ENCODE peak calls at places on chromosomes 4 and X, in four cellular contexts. One of them, this sample, is unnamed.
A peak's percentile ranks its signal among the peaks of the same experiment; 100 is the strongest.

GRCh38 chr4:98929341-98930267 is 671 bp upstream of the EIF4E start:
- DNase-seq in right atrium auricular region: peak; percentile 90
- DNase-seq in astrocyte: peak; percentile 98
- DNase-seq in CD8-positive, alpha-beta memory T cell: peak; percentile 32
- DNase-seq in this sample: no peak

GRCh38 chr4:85825937-85826678 is 351.2 kb downstream of the ARHGAP24 start:
- DNase-seq in right atrium auricular region: no peak
- DNase-seq in CD8-positive, alpha-beta memory T cell: no peak
- DNase-seq in astrocyte: peak; percentile 80
- DNase-seq in this sample: peak; percentile 71

GRCh38 chr4:17336524-17336941 is 175.4 kb downstream of the QDPR start:
- DNase-seq in right atrium auricular region: no peak
- DNase-seq in astrocyte: peak; percentile 68
- DNase-seq in CD8-positive, alpha-beta memory T cell: peak; percentile 79
- DNase-seq in this sample: no peak

GRCh38 chrX:22429704-22430103 is 157.0 kb downstream of the CBLL2 start:
- DNase-seq in CD8-positive, alpha-beta memory T cell: no peak
- DNase-seq in right atrium auricular region: no peak
- DNase-seq in astrocyte: no peak
- DNase-seq in this sample: no peak

GRCh38 chr4:185573651-185574199 is 38.4 kb upstream of the PDLIM3 start:
- DNase-seq in right atrium auricular region: no peak
- DNase-seq in CD8-positive, alpha-beta memory T cell: no peak
- DNase-seq in astrocyte: peak; percentile 80
- DNase-seq in this sample: peak; percentile 87

GRCh38 chr4:46648088-46648744 is 258.3 kb upstream of the GABRA2 start:
- DNase-seq in right atrium auricular region: no peak
- DNase-seq in CD8-positive, alpha-beta memory T cell: no peak
- DNase-seq in astrocyte: no peak
- DNase-seq in this sample: peak; percentile 89

GRCh38 chrX:44415639-44416386 is 72.3 kb upstream of the EFHC2 start:
- DNase-seq in astrocyte: no peak
- DNase-seq in right atrium auricular region: no peak
- DNase-seq in CD8-positive, alpha-beta memory T cell: no peak
- DNase-seq in this sample: no peak

GRCh38 chrX:86194758-86195157 is 46.5 kb downstream of the DACH2 start:
- DNase-seq in CD8-positive, alpha-beta memory T cell: no peak
- DNase-seq in astrocyte: no peak
- DNase-seq in right atrium auricular region: no peak
- DNase-seq in this sample: no peak

GRCh38 chrX:18598413-18598812 is 73.5 kb downstream of the RS1 start:
- DNase-seq in right atrium auricular region: no peak
- DNase-seq in astrocyte: peak; percentile 12
- DNase-seq in CD8-positive, alpha-beta memory T cell: no peak
- DNase-seq in this sample: no peak

GRCh38 chrX:24767557-24767956 is 73.8 kb downstream of the POLA1 start:
- DNase-seq in CD8-positive, alpha-beta memory T cell: no peak
- DNase-seq in right atrium auricular region: no peak
- DNase-seq in astrocyte: no peak
- DNase-seq in this sample: no peak

GRCh38 chrX:18151661-18152060 is 69.0 kb downstream of the BEND2 start:
- DNase-seq in astrocyte: no peak
- DNase-seq in right atrium auricular region: no peak
- DNase-seq in CD8-positive, alpha-beta memory T cell: no peak
- DNase-seq in this sample: no peak

GRCh38 chrX:6856471-6856870 is 291.0 kb upstream of the STS start:
- DNase-seq in right atrium auricular region: no peak
- DNase-seq in CD8-positive, alpha-beta memory T cell: no peak
- DNase-seq in astrocyte: no peak
- DNase-seq in this sample: no peak

GRCh38 chr4:61795998-61796397 is 595.9 kb downstream of the ADGRL3 start:
- DNase-seq in right atrium auricular region: no peak
- DNase-seq in CD8-positive, alpha-beta memory T cell: no peak
- DNase-seq in astrocyte: no peak
- DNase-seq in this sample: no peak

GRCh38 chr4:158850800-158851644 is 82.2 kb downstream of the FNIP2 start:
- DNase-seq in right atrium auricular region: no peak
- DNase-seq in astrocyte: peak; percentile 8
- DNase-seq in CD8-positive, alpha-beta memory T cell: no peak
- DNase-seq in this sample: no peak

GRCh38 chr4:123821861-123822260 is 425.3 kb downstream of the SPRY1 start:
- DNase-seq in astrocyte: peak; percentile 68
- DNase-seq in CD8-positive, alpha-beta memory T cell: no peak
- DNase-seq in right atrium auricular region: no peak
- DNase-seq in this sample: no peak

GRCh38 chrX:10579018-10579752 is 41.2 kb downstream of the MID1 start:
- DNase-seq in right atrium auricular region: no peak
- DNase-seq in CD8-positive, alpha-beta memory T cell: no peak
- DNase-seq in astrocyte: peak; percentile 80
- DNase-seq in this sample: no peak

GRCh38 chr4:174423257-174423944 is 98.9 kb downstream of the HPGD start:
- DNase-seq in right atrium auricular region: no peak
- DNase-seq in CD8-positive, alpha-beta memory T cell: no peak
- DNase-seq in astrocyte: peak; percentile 85
- DNase-seq in this sample: no peak

GRCh38 chr4:72302981-72303704 is 265.9 kb downstream of the ADAMTS3 start:
- DNase-seq in right atrium auricular region: no peak
- DNase-seq in CD8-positive, alpha-beta memory T cell: peak; percentile 26
- DNase-seq in astrocyte: no peak
- DNase-seq in this sample: peak; percentile 83

GRCh38 chrX:102712967-102713677 is 874 bp downstream of the GPRASP2 start:
- DNase-seq in CD8-positive, alpha-beta memory T cell: no peak
- DNase-seq in astrocyte: peak; percentile 36
- DNase-seq in right atrium auricular region: peak; percentile 74
- DNase-seq in this sample: peak; percentile 74

GRCh38 chrX:42544883-42545282 is 233.1 kb downstream of the PPP1R2C start:
- DNase-seq in CD8-positive, alpha-beta memory T cell: no peak
- DNase-seq in right atrium auricular region: no peak
- DNase-seq in astrocyte: no peak
- DNase-seq in this sample: no peak

GRCh38 chr4:71602271-71602890 is 181.5 kb downstream of the GC start:
- DNase-seq in right atrium auricular region: no peak
- DNase-seq in astrocyte: peak; percentile 79
- DNase-seq in CD8-positive, alpha-beta memory T cell: no peak
- DNase-seq in this sample: no peak

GRCh38 chr4:145881991-145882390 is 56.6 kb downstream of the ZNF827 start:
- DNase-seq in astrocyte: no peak
- DNase-seq in CD8-positive, alpha-beta memory T cell: no peak
- DNase-seq in right atrium auricular region: no peak
- DNase-seq in this sample: no peak

GRCh38 chr4:100569196-100569595 is 51.4 kb upstream of the EMCN start:
- DNase-seq in astrocyte: no peak
- DNase-seq in right atrium auricular region: no peak
- DNase-seq in CD8-positive, alpha-beta memory T cell: no peak
- DNase-seq in this sample: no peak

GRCh38 chr4:8394125-8394524 is 46.4 kb downstream of the ACOX3 start:
- DNase-seq in CD8-positive, alpha-beta memory T cell: no peak
- DNase-seq in astrocyte: peak; percentile 68
- DNase-seq in right atrium auricular region: peak; percentile 90
- DNase-seq in this sample: no peak

GRCh38 chr4:139732991-139733555 is 67.5 kb downstream of the MGST2 start:
- DNase-seq in right atrium auricular region: peak; percentile 57
- DNase-seq in CD8-positive, alpha-beta memory T cell: no peak
- DNase-seq in astrocyte: no peak
- DNase-seq in this sample: no peak

GRCh38 chr4:137700751-137701150 is 168.5 kb upstream of the PCDH18 start:
- DNase-seq in CD8-positive, alpha-beta memory T cell: no peak
- DNase-seq in astrocyte: no peak
- DNase-seq in right atrium auricular region: no peak
- DNase-seq in this sample: no peak

GRCh38 chrX:23786268-23786815 is 3.4 kb downstream of the SAT1 start:
- DNase-seq in astrocyte: no peak
- DNase-seq in CD8-positive, alpha-beta memory T cell: no peak
- DNase-seq in right atrium auricular region: no peak
- DNase-seq in this sample: no peak

GRCh38 chrX:97065066-97065465 is 181.4 kb downstream of the RPA4 start:
- DNase-seq in right atrium auricular region: no peak
- DNase-seq in astrocyte: no peak
- DNase-seq in CD8-positive, alpha-beta memory T cell: no peak
- DNase-seq in this sample: no peak

GRCh38 chr4:7383251-7383650 is 51.5 kb downstream of the PSAPL1 start:
- DNase-seq in CD8-positive, alpha-beta memory T cell: no peak
- DNase-seq in right atrium auricular region: no peak
- DNase-seq in astrocyte: no peak
- DNase-seq in this sample: peak; percentile 21

GRCh38 chrX:132452911-132453550 is 35.8 kb downstream of the MBNL3 start:
- DNase-seq in right atrium auricular region: no peak
- DNase-seq in astrocyte: no peak
- DNase-seq in CD8-positive, alpha-beta memory T cell: no peak
- DNase-seq in this sample: no peak

DNA sequence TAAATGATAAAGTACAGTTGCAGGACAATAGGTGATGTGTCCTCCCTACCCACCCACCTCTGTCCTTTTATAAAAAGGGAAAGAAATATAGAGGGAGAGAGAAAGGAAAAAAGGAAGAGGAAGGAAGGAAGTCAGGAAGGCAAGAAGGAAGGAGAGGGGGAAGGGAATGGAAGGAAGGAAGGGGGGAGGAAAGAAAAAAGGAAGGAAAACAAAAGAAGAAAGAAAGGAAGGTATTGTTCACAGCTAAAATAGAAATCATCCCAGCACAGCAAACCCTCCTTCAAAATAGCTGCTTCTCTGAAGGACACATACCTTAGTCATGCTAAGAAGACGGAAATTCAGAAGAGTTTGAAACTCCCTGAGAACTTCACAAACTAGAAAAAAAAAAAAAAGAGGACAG is 8.4 kb downstream of the NKX6-1 start:
- DNase-seq in CD8-positive, alpha-beta memory T cell: no peak
- DNase-seq in right atrium auricular region: no peak
- DNase-seq in astrocyte: no peak
- DNase-seq in this sample: no peak
- H3K27me3 ChIP-seq in CD8-positive, alpha-beta memory T cell: peaks cover 30% of the 10 kb centered on the region
- H3K27me3 ChIP-seq in right atrium auricular region: peaks cover 44% of the 10 kb centered on the region
- H3K27me3 ChIP-seq in astrocyte: peaks cover 71% of the 10 kb centered on the region
- H3K27me3 ChIP-seq in this sample: peaks cover 96% of the 10 kb centered on the region

DNA sequence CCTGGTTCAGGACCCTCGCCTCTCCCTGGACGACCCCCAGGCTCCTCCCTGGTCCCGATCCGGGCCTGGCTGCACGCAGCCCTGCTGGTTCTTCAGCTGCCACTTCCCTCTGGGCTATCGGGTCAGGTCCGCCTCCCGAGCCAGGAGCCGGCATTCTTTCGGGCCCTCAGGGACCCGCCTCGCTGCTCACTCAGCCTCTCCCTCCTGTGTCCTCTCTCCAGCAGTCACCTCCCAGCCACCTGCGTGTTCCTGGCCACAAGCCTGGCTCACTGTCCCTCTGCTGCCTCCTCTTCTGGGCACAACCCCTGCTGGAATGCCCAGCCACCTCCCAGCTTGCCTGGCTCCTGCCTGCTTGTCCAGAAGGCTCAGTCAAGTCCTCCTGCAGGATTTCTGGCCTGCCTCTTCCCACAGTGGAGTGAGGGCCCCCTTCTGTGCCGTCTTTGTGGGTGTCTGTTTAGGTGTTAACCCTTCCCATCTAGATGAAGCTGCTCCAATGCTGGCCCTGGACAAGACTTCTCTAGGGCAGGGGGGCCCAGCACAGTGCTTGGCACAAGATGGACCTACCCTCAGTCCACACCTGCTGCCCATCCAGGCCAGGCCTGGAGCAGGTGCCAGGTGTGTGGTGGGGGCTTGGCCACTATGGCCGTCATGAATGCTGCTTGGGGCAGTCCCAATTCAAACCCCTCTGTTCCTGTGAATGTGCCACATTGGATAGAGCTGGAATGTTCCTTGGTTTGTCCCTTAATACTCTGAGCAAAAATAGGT is 2.2 kb downstream of the WFS1 start:
- DNase-seq in right atrium auricular region: peak; percentile 69
- DNase-seq in CD8-positive, alpha-beta memory T cell: no peak
- DNase-seq in astrocyte: no peak
- DNase-seq in this sample: no peak
- H3K27ac ChIP-seq in right atrium auricular region: peak overlapping the region; percentile 90
- H3K27ac ChIP-seq in CD8-positive, alpha-beta memory T cell: no peak overlapping the region
- H3K27ac ChIP-seq in astrocyte: no peak overlapping the region
- H3K27ac ChIP-seq in this sample: no peak overlapping the region

GRCh38 chr4:998096-998691 is 5.0 kb upstream of the SLC26A1 start:
- DNase-seq in right atrium auricular region: no peak
- DNase-seq in CD8-positive, alpha-beta memory T cell: no peak
- DNase-seq in astrocyte: no peak
- DNase-seq in this sample: no peak
- H3K27me3 ChIP-seq in right atrium auricular region: peaks cover 32% of the 10 kb centered on the region
- H3K27me3 ChIP-seq in CD8-positive, alpha-beta memory T cell: peaks cover 18% of the 10 kb centered on the region
- H3K27me3 ChIP-seq in astrocyte: peaks cover 27% of the 10 kb centered on the region
- H3K27me3 ChIP-seq in this sample: peaks cover 79% of the 10 kb centered on the region

DNA sequence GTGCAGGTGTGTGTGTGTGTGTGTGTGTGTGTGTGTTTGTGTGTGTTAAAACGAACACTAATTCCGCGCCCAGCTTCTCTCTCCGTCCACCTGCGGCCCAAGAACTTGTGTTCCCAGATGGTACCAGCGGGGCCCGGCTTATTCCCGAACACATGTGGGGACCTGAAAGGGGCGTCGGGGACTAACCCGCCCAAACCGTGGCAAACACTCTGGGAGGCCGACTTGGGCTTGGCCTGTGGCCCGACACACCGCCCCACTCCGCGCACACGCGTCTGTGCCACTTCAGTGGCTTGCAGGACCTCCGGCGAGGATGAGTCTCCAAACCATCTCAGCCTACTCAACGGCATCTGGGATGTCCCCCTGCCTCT is 870 bp upstream of the HHIP start:
- DNase-seq in CD8-positive, alpha-beta memory T cell: no peak
- DNase-seq in right atrium auricular region: no peak
- DNase-seq in astrocyte: no peak
- DNase-seq in this sample: no peak
- H3K27ac ChIP-seq in CD8-positive, alpha-beta memory T cell: no peak overlapping the region
- H3K27ac ChIP-seq in right atrium auricular region: no peak overlapping the region
- H3K27ac ChIP-seq in astrocyte: peak overlapping the region; percentile 84
- H3K27ac ChIP-seq in this sample: no peak overlapping the region

GRCh38 chrX:40011483-40012038 is 86.2 kb downstream of the BCOR start:
- DNase-seq in CD8-positive, alpha-beta memory T cell: no peak
- DNase-seq in astrocyte: no peak
- DNase-seq in right atrium auricular region: no peak
- DNase-seq in this sample: peak; percentile 52
- H3K27me3 ChIP-seq in CD8-positive, alpha-beta memory T cell: no peaks in the 10 kb centered on the region
- H3K27me3 ChIP-seq in astrocyte: no peaks in the 10 kb centered on the region
- H3K27me3 ChIP-seq in right atrium auricular region: peaks cover 3% of the 10 kb centered on the region
- H3K27me3 ChIP-seq in this sample: peaks cover 58% of the 10 kb centered on the region